ENCODE peak calls at places on chromosome 14, in five cellular contexts. One of them, this sample, is unnamed.

GRCh38 chr14:89004195-89004594 is 179.7 kb downstream of the TTC8 start:
- DNase-seq in H1: no peak
- DNase-seq in GM12878: no peak
- DNase-seq in HepG2: no peak
- DNase-seq in K562: no peak
- DNase-seq in this sample: no peak

GRCh38 chr14:75837151-75837787 is 144.5 kb downstream of the TGFB3 start:
- DNase-seq in H1: no peak
- DNase-seq in K562: no peak
- DNase-seq in GM12878: no peak
- DNase-seq in HepG2: no peak
- DNase-seq in this sample: no peak

GRCh38 chr14:103126873-103127304 is 3.6 kb downstream of the TNFAIP2 start:
- DNase-seq in HepG2: peak
- DNase-seq in GM12878: no peak
- DNase-seq in H1: peak
- DNase-seq in K562: no peak
- DNase-seq in this sample: no peak

GRCh38 chr14:77682158-77682553 is 25.7 kb downstream of the ALKBH1 start:
- DNase-seq in HepG2: peak
- DNase-seq in GM12878: no peak
- DNase-seq in K562: no peak
- DNase-seq in H1: no peak
- DNase-seq in this sample: no peak

GRCh38 chr14:20493634-20494033 is 11.7 kb upstream of the RNASE10 start:
- DNase-seq in HepG2: no peak
- DNase-seq in H1: no peak
- DNase-seq in K562: no peak
- DNase-seq in GM12878: no peak
- DNase-seq in this sample: no peak

GRCh38 chr14:22887260-22887989 is 4.4 kb downstream of the REM2 start:
- DNase-seq in HepG2: no peak
- DNase-seq in K562: peak
- DNase-seq in GM12878: peak
- DNase-seq in H1: no peak
- DNase-seq in this sample: no peak

GRCh38 chr14:76918751-76919421 is 92.7 kb downstream of the LRRC74A start:
- DNase-seq in K562: peak
- DNase-seq in HepG2: peak
- DNase-seq in GM12878: no peak
- DNase-seq in H1: no peak
- DNase-seq in this sample: no peak

GRCh38 chr14:102087762-102088011 is 843 bp upstream of the HSP90AA1 start:
- DNase-seq in GM12878: no peak
- DNase-seq in HepG2: no peak
- DNase-seq in K562: no peak
- DNase-seq in H1: no peak
- DNase-seq in this sample: no peak

GRCh38 chr14:86646688-86647687 is 1117.0 kb downstream of the FLRT2 start:
- DNase-seq in HepG2: peak
- DNase-seq in GM12878: no peak
- DNase-seq in H1: no peak
- DNase-seq in K562: no peak
- DNase-seq in this sample: no peak

GRCh38 chr14:52091913-52092312 is 23.1 kb upstream of the NID2 start:
- DNase-seq in GM12878: no peak
- DNase-seq in HepG2: no peak
- DNase-seq in K562: no peak
- DNase-seq in H1: no peak
- DNase-seq in this sample: no peak

GRCh38 chr14:49586673-49587460 is 687 bp upstream of the RPS29 start:
- DNase-seq in K562: peak
- DNase-seq in GM12878: peak
- DNase-seq in HepG2: peak
- DNase-seq in H1: no peak
- DNase-seq in this sample: no peak

DNA sequence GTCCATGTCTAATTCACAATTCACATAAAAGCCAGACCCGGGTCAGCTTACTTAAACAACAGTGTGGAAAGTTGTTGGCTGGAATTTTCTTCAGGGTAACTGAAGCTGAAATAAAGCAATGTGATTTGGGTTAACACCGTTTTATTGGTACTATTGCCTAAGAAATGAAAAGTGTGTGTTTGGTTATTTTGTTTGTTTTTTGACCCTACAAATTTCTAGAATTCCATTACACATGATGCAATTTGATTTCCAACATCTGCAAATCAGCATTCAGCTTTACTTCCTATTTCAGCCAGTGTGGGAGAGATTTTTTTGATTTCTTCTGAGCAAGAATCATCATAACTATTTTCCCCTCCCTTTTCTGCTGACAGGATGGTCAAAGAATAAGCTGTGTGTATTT is 45.7 kb upstream of the CLMN start:
- DNase-seq in K562: no peak
- DNase-seq in GM12878: no peak
- DNase-seq in HepG2: no peak
- DNase-seq in H1: no peak
- DNase-seq in this sample: no peak
- TF ChIP-seq TAF1 in K562: no peak
- TF ChIP-seq TAF1 in GM12878: no peak
- TF ChIP-seq TAF1 in HepG2: no peak
- TF ChIP-seq TAF1 in H1: no peak
- TF ChIP-seq TAF1 in this sample: no peak

DNA sequence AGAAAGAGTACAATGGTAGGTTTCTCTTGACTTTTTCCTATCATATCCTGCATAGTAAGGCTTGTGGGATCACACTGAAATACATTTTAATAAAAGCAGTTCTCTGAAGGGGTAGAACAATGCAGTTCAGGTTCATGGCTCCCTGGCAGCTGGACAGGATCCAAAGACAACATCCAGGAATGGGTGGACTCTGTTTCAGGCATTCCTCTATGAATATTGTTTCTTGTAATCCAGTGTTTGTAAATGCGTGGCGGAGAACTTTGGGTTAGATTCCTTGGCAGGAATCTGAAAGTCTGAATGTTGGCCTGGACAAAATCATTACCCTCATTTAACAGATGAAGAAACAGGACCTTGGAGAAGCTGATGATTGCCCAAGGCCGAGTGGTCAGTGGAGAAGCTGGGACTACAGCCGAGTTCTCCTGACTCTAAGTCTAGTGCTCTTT is 43.5 kb downstream of the SYNE2 start:
- DNase-seq in HepG2: peak
- DNase-seq in GM12878: no peak
- DNase-seq in H1: no peak
- DNase-seq in K562: no peak
- DNase-seq in this sample: no peak
- TF ChIP-seq POLR2AphosphoS5 in HepG2: no peak
- TF ChIP-seq POLR2AphosphoS5 in GM12878: no peak
- TF ChIP-seq POLR2AphosphoS5 in H1: no peak
- TF ChIP-seq POLR2AphosphoS5 in K562: no peak
- TF ChIP-seq POLR2AphosphoS5 in this sample: no peak

GRCh38 chr14:61749264-61749663 is 13.0 kb upstream of the SNAPC1 start:
- DNase-seq in GM12878: no peak
- DNase-seq in H1: no peak
- DNase-seq in HepG2: no peak
- DNase-seq in K562: peak
- DNase-seq in this sample: no peak
- TF ChIP-seq POLR2A in GM12878: no peak
- TF ChIP-seq POLR2A in H1: no peak
- TF ChIP-seq POLR2A in HepG2: no peak
- TF ChIP-seq POLR2A in K562: no peak
- TF ChIP-seq POLR2A in this sample: no peak

DNA sequence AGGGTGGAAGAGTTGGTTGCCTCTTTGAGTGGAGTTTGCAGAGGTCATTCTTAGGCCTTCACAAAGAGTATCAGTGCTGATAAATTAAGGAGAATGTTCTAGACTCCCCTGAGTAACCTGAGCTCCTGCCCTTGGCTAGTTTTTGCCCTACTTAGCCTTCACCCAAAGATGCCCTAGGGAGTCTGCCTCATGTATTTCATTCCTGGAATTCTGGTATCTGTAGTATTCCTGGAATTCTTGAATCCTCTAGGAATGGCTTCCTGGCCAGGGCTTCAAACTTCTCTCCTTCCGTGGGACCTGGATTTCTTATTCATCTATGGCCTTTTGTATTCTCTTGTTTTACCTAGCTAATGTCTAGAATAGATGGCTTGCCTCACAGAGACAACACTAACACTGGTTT is 701.1 kb downstream of the NOVA1 start:
- DNase-seq in K562: no peak
- DNase-seq in H1: no peak
- DNase-seq in GM12878: no peak
- DNase-seq in HepG2: no peak
- DNase-seq in this sample: no peak
- TF ChIP-seq TAF1 in K562: no peak
- TF ChIP-seq TAF1 in H1: no peak
- TF ChIP-seq TAF1 in GM12878: no peak
- TF ChIP-seq TAF1 in HepG2: no peak
- TF ChIP-seq TAF1 in this sample: no peak

GRCh38 chr14:104986487-104987164 is 1.0 kb downstream of the CLBA1 start:
- DNase-seq in GM12878: no peak
- DNase-seq in HepG2: no peak
- DNase-seq in H1: no peak
- DNase-seq in K562: no peak
- DNase-seq in this sample: no peak

GRCh38 chr14:104991896-104992230 is 6.3 kb downstream of the CLBA1 start:
- DNase-seq in GM12878: no peak
- DNase-seq in HepG2: no peak
- DNase-seq in K562: no peak
- DNase-seq in H1: no peak
- DNase-seq in this sample: no peak

GRCh38 chr14:104989951-104990303 is 4.3 kb downstream of the CLBA1 start:
- DNase-seq in K562: no peak
- DNase-seq in HepG2: no peak
- DNase-seq in H1: no peak
- DNase-seq in GM12878: no peak
- DNase-seq in this sample: no peak

GRCh38 chr14:104992501-104992900 is 6.9 kb downstream of the CLBA1 start:
- DNase-seq in H1: no peak
- DNase-seq in K562: no peak
- DNase-seq in GM12878: no peak
- DNase-seq in HepG2: no peak
- DNase-seq in this sample: no peak

DNA sequence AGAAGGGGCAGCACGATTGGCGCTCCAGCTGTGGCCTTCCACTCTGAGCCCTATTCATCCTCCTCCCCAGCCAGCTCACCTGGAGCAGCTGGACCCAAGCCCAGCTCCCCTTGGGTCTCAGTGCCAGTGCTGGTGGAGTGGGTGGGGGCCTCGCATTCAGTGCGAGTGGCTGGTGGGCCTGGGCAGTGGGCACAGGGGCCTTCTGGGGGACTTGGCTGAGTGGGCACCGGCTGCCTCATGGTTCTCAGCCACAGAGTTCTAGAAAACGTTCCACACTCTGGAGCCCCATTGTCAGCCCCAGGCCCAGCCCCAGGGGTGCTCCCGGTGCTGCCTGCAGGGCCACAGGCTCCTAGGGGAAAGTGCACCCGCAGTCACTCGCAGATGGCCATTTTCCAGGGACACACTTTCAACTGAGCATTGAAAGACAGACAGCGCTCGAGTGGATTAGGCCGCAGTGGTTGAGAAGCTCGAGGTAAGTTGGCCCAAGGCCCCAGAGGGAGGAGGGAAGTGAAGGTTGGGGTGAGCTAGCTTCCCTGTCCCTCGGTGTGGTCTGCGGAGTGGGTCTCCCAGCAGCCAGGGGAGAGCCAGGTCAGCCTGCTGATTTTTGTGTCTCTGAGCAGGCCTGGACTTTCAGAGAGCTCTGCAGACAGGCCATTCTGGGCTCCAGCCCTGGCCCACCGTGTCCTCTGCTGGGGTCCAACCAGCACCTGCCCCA is 3.8 kb downstream of the CLBA1 start:
- DNase-seq in GM12878: no peak
- DNase-seq in H1: no peak
- DNase-seq in K562: no peak
- DNase-seq in HepG2: no peak
- DNase-seq in this sample: no peak
- TF ChIP-seq POLR2AphosphoS5 in GM12878: no peak
- TF ChIP-seq POLR2AphosphoS5 in H1: no peak
- TF ChIP-seq POLR2AphosphoS5 in K562: no peak
- TF ChIP-seq POLR2AphosphoS5 in HepG2: no peak
- TF ChIP-seq POLR2AphosphoS5 in this sample: no peak